ENCODE peak calls at places on chromosome 14, in four cellular contexts. G, V, A and O are unnamed samples.

GRCh38 chr14:92507174-92507768 is 6.3 kb upstream of the RIN3 start:
- DNase-seq in A (no peak), V (no peak), G (no peak), O (peak)

GRCh38 chr14:99726538-99727095 is 42.5 kb downstream of the CYP46A1 start:
- DNase-seq in G (no peak), A (no peak), V (peak), O (no peak)

GRCh38 chr14:71532349-71532748 is 399.9 kb upstream of the RGS6 start:
- DNase-seq in A (no peak), V (no peak), G (no peak), O (no peak)

GRCh38 chr14:33475623-33476022 is 475.3 kb downstream of the EGLN3 start:
- DNase-seq in G (no peak), A (peak), V (no peak), O (no peak)

GRCh38 chr14:20998674-20999366 is at the start of gene SLC39A2:
- DNase-seq in A (no peak), G (no peak), V (peak), O (no peak)

GRCh38 chr14:21056520-21057163 is 980 bp upstream of the RNASE8 start:
- DNase-seq in G (no peak), A (no peak), V (no peak), O (no peak)

GRCh38 chr14:100438678-100439592 is 115.8 kb downstream of the SLC25A47 start:
- DNase-seq in G (no peak), A (peak), V (no peak), O (no peak)

GRCh38 chr14:75757644-75758402 is 96.8 kb downstream of the TTLL5 start:
- DNase-seq in G (no peak), V (no peak), A (no peak), O (no peak)

GRCh38 chr14:81980601-81981310 is 447.1 kb upstream of the SEL1L start:
- DNase-seq in A (no peak), V (no peak), G (no peak), O (no peak)

GRCh38 chr14:72714094-72714493 is 179.8 kb downstream of the DPF3 start:
- DNase-seq in G (no peak), V (no peak), A (no peak), O (peak)

DNA sequence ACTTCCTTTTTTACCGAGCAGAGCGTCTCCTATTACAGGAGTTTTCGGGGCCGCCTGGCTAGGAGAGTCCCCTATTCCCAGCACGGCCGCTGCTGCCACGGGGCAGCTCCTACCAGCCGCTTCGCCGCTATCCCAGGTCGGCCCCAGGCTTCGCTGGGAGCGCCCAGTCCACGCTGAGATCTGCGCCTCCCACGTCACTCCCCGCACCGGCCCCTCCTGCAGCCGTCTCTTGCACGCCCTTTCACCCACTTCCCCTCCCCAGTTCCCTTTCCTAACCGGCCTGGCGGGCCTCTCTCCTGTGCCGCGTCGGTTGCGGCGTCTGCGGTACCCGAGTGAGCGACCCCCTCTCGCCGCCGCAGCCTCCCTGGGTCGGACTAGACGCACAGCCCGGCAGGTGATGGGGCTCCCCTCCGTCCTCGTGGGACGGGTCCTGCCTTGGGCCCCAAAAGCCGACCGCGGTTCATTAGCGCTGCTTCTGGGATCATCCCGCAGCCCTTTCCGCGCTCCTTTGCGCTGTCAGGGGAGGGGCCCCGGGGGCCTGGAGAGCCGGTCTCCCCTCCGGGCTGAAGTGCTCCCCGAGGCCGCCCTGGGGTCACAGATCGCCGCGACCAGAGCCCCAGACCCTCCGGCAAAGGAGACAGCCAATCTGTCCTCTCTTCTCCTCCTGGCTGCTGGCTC is 1318.4 kb downstream of the TMEM121 start:
- DNase-seq in G (no peak), A (no peak), V (peak), O (peak)
- H3K27ac ChIP-seq in G (peak), A (no peak), V (peak), O (peak)

DNA sequence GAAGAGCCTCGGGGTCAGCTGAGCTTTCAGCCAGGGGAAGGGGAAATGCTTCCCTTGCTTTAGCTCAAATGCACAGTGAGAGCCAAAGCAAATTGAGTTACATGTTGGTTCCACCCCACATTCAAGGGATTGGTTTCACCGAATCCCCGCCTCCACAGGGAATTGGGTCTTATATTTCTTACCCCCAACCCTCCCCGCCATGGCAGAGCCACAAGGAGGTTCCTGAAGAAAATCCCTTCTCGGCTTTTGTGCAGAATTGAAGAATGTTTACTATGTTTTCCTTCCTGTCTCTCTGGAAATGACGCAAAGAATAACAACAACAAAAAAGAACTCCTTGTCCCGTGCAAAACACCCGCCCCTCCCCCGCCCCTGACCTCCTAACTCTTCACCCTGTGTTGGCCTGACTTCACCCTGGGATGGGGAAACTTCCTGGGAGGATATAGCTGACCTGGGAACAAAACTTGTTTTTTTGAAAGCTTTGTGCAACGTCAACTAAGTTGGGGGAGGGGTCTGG is 21.9 kb upstream of the CIPC start:
- DNase-seq in A (peak), V (peak), G (peak), O (no peak)
- TF ChIP-seq POLR2AphosphoS5 in A (peak), V (peak), G (peak), O (no peak)

GRCh38 chr14:52873096-52873495 is 77.8 kb downstream of the FERMT2 start:
- DNase-seq in G (no peak), A (no peak), V (no peak), O (no peak)
- H3K27ac ChIP-seq in G (no peak), A (no peak), V (no peak), O (no peak)

DNA sequence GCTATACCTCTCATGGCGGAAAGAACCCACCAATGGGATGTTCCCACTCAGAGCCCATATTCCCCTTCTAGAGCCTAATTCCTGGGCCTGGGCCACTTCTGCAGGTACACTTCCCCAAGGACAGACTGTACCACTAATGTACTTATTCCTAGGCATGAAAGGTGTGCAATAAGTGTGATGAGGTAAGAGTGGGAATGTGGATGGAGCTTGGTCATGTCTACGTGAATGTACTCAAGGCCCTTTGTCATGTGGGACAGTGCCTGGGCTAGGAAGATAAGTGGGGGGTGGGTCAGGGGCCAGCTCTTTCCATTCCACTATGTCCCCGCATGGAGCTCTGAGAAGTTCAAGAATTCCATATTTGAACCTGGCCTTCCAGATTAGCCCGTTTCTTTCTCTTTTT is 63.4 kb upstream of the FUT8 start:
- DNase-seq in G (no peak), V (no peak), A (no peak), O (no peak)
- TF ChIP-seq POLR2AphosphoS5 in G (no peak), V (no peak), A (no peak), O (no peak)

DNA sequence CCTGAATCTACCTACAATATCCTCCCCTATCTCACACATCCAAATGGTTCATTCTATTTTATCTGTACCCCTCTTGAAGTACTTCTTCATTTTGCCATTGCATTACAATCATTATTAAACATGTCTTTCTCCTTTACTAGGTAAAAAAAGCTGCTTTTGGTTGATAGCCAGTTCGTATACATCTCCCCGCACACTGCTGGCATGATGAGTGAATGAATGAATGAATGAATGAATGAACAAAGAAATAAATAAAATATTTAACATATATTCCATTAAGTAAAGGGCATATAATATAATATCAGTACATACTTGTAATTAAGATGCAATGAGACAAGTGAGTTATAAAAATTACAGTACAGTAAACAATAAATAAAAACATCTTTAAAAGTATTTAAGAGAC is 298 bp upstream of the GPR65 start:
- DNase-seq in A (no peak), V (no peak), G (no peak), O (no peak)
- H3K27ac ChIP-seq in A (no peak), V (no peak), G (no peak), O (peak)

DNA sequence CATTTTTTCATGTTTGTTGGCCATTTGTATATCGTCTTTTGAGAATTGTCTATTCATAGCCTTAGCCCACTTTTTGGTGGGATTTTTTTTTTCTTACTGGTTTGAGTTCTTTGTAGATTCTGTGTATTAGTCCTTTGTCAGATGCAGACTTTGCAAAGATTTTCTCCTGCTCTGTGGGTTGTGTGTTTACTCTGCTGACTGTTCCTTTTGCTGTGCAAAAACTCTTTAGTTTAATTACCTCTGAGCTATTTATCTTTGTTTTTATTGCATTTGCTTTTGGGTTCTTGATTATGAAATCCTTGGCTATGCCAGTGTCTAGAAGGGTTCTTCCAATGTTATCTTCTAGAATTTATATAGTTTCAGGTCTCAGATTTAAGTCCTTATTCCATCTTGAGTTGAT is 220.0 kb downstream of the FUT8 start:
- DNase-seq in A (no peak), G (no peak), V (no peak), O (no peak)
- TF ChIP-seq POLR2AphosphoS5 in A (no peak), G (no peak), V (no peak), O (no peak)

DNA sequence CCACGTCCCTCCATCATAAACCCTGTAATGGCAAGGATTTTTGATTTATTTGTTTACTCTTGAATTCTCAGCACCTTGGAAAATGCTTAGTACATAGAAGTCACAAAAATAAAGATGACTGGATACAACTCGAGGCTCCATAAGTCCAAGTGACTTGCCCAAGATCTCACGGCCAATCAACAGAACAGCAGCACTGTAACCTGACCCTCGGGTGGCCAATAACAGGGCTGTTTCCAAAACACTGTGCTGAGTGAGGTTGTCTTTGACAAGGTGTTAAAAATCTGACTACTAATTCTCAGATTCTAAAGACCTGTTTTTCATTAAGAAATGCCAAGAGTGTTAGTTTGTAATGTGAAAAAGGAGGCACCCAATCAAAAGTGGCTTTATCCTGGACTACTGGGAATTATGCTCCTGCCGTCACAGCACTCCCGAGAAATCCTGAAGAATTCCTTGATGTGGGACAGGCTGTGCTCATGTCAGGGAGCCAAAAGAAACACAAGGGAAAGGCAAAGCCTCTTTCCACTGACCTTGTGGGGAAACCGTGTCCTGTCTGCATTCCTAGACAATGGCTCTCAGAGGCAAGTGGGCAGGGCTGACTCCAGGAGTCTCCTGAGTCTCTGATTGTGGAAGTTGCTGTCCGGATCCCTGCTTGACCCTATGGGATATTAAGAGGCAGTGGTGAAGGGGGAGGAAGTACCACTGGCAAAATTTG is 204.7 kb upstream of the PELI2 start:
- DNase-seq in G (no peak), V (no peak), A (peak), O (no peak)
- H3K27ac ChIP-seq in G (no peak), V (no peak), A (peak), O (no peak)

GRCh38 chr14:91410781-91411536 is 6.7 kb downstream of the CCDC88C start:
- DNase-seq in A (no peak), V (no peak), G (no peak), O (peak)

GRCh38 chr14:91414475-91415342 is 2.9 kb downstream of the CCDC88C start:
- DNase-seq in G (no peak), A (no peak), V (no peak), O (no peak)

GRCh38 chr14:91415794-91416743 is 1.6 kb downstream of the CCDC88C start:
- DNase-seq in V (no peak), G (no peak), A (peak), O (peak)

GRCh38 chr14:91412939-91413338 is 4.7 kb downstream of the CCDC88C start:
- DNase-seq in A (no peak), V (no peak), G (no peak), O (no peak)

GRCh38 chr14:91413547-91414474 is 3.8 kb downstream of the CCDC88C start:
- DNase-seq in A (no peak), V (no peak), G (no peak), O (peak)
- TF ChIP-seq POLR2AphosphoS5 in A (no peak), V (no peak), G (no peak), O (peak)